ENCODE peak calls at places on chromosomes 2 and 18, in four cellular contexts. S, Y, I and Z are unnamed samples. For H3K27me3, H3K36me3 and H3K4me1, the result is how much of the 10 kb centered on the place peaks cover.

GRCh38 chr2:28901841-28902240 is 7.4 kb downstream of the WDR43 start:
- DNase-seq in Y (no peak), S (no peak), I (no peak), Z (no peak)

GRCh38 chr2:202771741-202772470 is 99.7 kb downstream of the ICA1L start:
- DNase-seq in S (no peak), Y (no peak), I (peak), Z (no peak)

GRCh38 chr2:58494059-58494458 is 252.9 kb upstream of the FANCL start:
- DNase-seq in Y (no peak), I (no peak), S (no peak), Z (no peak)

GRCh38 chr18:35513181-35513932 is 15.6 kb upstream of the INO80C start:
- DNase-seq in I (peak), S (no peak), Y (peak), Z (no peak)

GRCh38 chr18:73153271-73153670 is 285.5 kb upstream of the NETO1 start:
- DNase-seq in I (peak), S (no peak), Y (no peak), Z (no peak)

GRCh38 chr18:57856707-57857280 is 53.7 kb upstream of the ATP8B1 start:
- DNase-seq in Y (no peak), I (no peak), S (no peak), Z (no peak)

GRCh38 chr2:557635-558301 is 119.4 kb downstream of the TMEM18 start:
- DNase-seq in Y (no peak), S (no peak), I (no peak), Z (peak)

GRCh38 chr18:48563027-48563426 is 24.2 kb downstream of the CTIF start:
- DNase-seq in S (no peak), I (peak), Y (no peak), Z (no peak)

GRCh38 chr2:176118606-176119370 is 2.2 kb downstream of the HOXD10 start:
- DNase-seq in I (no peak), S (no peak), Y (no peak), Z (peak)

GRCh38 chr2:86623549-86624547 is at the start of gene RNF103:
- DNase-seq in S (peak), Y (peak), I (peak), Z (peak)

GRCh38 chr18:46152808-46153617 is 48.8 kb downstream of the HAUS1 start:
- DNase-seq in Y (peak), S (no peak), I (no peak), Z (peak)

DNA sequence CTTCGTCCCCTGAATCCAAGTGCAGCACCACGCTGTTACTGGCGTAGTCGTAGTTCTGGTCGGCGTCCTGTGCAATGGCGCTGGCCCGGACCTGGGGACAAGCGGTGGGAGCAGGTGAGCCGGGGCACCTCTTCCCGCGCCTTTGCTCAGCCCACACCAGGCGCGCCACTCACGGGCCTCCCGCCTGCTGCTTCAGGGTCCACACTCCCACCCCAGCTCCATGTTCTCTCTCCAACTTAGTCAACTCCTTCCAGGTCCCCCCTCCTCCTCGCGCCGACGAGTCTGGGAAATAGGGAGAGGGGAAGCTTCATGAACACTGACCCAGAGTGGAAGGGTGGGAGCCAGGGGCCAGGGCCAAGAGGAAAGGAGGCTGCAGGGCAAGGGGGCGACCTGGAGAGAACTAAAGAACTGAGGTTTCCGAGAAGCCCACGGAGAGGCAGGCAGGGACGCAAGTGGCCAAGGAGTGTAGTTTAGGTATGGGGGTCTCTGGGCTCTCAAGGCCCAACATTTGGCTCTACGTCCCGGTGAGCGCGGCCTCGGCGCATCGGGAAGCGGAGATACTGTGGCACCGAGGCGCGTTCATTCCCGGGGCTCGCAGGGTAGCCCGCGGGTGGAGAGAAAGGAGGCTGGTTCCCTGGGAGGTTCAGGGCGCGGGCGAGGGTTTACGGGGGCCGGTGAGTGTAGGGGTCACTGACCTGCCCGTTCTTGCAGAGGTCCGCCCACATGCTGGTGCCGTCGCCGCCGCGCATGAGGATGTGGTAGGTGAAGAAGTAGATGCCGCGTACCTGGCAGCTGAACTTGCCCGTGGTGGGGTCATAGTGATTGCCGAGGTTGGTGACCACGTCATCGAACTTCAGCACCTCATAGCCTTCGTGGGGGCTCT is 1.4 kb downstream of the C1QL2 start:
- DNase-seq in I (no peak), Y (no peak), S (no peak), Z (no peak)
- H3K27me3 ChIP-seq in I (half or more), Y (under half), S (half or more), Z (under half)

GRCh38 chr2:17688600-17688999 is 65.0 kb downstream of the SMC6 start:
- DNase-seq in I (no peak), S (no peak), Y (no peak), Z (no peak)
- H3K36me3 ChIP-seq in I (under half), S (under half), Y (half or more), Z (under half)

GRCh38 chr18:26756556-26756955 is 109.0 kb downstream of the AQP4 start:
- DNase-seq in Y (no peak), S (no peak), I (no peak), Z (no peak)

DNA sequence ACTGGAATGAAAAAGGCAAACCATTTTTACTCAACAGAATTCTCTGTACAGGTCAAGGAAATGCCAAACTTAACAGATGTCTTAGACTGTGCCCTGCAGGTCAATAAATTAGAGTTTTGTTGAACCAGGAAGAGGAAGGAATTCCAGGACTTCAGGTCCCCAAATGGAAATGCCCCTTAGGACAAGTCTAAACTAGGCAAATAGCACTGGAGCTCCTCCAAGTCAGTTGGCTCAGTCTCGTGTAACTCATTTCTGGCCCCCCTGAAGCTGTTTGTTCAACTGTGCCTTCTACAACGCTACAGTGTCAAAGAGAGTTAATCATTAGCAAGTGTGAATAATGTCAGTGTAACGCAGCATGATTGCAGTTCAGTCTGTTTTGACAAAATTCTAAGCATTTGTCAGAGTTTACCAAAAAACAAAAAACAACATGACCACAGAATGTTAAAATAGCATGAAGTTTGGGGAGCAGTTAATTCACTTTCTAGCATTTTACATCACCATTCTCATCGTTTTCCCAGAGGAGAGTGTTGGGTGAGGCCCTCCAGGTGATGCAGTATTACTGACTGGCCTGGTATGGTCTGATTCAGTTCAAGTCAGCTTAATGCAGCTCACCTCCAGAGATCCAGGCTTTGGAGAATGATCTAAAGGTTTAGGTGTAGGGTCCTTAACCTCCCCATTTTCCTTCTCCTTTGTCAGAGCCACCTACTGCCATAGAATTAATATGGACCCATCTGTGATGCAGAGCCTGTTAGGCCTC is 108.1 kb downstream of the AQP4 start:
- DNase-seq in I (no peak), Y (no peak), S (no peak), Z (no peak)
- H3K4me1 ChIP-seq in I (under half), Y (under half), S (under half), Z (under half)

DNA sequence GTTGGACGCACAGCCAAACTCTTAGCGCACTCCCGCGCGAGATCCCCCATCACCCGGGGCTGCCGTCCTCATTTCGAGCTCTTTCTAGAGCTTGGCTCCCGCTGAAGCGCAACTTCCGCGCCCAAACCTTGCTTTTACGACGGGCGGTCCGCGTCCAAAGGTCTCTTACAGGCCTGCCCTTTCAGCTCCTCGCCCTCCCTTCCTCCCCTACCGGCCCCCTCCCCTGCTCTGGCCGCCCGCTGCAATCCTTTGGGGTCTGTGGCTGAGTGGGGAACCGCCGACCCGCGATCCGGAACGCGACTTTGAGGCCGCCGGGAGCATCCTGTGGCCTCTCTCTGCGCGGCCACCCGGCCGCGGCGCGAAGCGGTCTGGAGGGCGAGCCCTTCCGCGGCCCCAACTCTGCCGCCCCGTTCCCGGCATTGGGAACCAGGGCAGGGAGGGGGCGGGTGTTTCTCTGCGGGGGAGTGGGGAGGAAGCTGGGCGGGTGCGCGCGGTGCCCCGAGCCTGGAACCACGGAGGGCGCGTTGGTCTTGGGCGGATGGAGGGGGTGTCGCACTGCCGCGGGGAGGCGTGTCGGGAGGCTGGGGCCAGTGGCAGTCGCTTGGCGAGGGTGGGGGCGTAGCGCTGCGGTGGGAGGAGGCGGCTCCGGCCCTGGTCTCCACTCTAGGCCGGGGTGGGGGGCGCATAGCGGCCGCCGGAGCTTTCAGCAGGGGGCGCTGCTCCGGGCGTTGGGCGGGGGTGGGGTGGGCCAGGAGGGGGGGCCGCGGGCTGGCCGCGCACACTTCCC is at the start of gene GDF7:
- DNase-seq in Y (no peak), I (no peak), S (peak), Z (no peak)
- H3K27me3 ChIP-seq in Y (under half), I (half or more), S (half or more), Z (under half)

GRCh38 chr2:1947316-1947715 is 203.0 kb upstream of the PXDN start:
- DNase-seq in Y (no peak), S (no peak), I (no peak), Z (no peak)

GRCh38 chr2:1954061-1954460 is 209.7 kb upstream of the PXDN start:
- DNase-seq in S (no peak), Y (no peak), I (no peak), Z (no peak)

GRCh38 chr2:1950474-1950873 is 206.2 kb upstream of the PXDN start:
- DNase-seq in I (no peak), Y (no peak), S (no peak), Z (no peak)

GRCh38 chr2:1956520-1957289 is 212.4 kb upstream of the PXDN start:
- DNase-seq in I (no peak), Y (no peak), S (no peak), Z (no peak)

DNA sequence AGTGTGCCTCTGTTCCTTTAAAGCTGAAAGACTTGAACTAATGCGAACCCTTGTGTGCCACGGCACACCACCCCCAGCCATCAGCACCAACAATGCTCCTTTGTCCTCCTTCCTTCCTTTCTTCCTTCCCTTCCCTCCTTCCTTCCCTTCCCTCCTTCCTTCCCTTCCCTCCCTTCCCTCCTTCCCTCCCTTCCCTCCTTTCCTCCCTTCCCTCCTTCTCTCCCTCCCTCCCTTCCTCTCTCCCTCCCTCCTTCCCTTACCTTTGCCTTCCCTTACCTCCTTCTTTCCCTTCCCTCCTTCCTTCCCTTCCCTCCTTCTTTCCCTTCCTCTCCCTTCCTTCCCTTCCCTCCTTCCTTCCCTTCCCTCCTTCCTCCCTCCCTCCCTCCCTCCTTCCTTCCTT is 208.3 kb upstream of the PXDN start:
- DNase-seq in I (no peak), S (no peak), Y (no peak), Z (no peak)
- H3K36me3 ChIP-seq in I (under half), S (under half), Y (under half), Z (under half)

DNA sequence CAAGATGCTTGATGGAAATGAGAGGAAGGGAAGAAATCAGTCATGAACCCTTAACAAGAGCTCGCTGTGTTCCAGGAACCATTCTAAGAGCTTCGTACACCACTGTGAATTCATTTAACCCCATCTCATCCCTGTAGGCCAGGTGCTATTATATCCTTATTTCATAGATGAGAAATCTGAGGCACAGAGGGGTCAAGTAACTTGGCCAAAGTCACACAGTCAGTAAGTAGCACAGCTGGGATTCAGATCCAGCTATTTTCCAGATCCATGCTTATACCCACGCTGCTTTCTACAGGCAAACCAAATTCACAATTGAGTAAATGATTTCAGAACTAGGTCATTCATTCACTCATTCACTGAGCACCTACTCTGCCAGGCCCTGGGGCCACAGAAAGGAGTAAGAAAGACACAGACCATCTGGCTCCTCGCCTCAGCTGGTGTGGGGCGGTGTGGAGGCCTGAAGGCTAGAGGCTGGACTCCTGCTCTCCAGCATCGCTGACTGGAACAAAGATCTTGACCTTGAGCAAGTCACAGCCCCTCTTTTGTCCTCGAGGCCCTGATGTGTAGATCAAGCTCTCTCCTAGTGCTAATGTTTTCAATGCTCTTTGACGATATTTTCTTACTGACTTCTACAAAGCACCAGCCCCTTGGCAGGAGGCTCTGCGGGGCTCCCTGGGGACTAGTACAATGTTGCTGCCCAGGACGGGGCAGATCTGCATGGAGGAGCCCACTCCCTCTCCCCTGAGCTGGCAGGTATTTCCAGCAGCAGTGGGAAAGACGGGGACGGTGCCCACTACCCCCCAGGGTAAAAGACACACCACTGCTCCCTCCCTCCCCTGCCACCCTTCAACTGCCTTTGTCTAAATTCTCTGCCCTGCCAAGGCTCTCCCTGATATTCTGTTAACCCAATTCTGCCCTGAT is 26.5 kb downstream of the STEAP3 start:
- DNase-seq in Y (no peak), I (no peak), S (no peak), Z (no peak)
- H3K4me1 ChIP-seq in Y (under half), I (under half), S (under half), Z (under half)

GRCh38 chr2:215667544-215668243 is 231.8 kb upstream of the FN1 start:
- DNase-seq in S (no peak), I (no peak), Y (no peak), Z (no peak)
- H3K27me3 ChIP-seq in S (under half), I (under half), Y (under half), Z (under half)